ENCODE peak calls at places on chromosome 11, in nine cellular contexts. H, Y, B, I, N, L, M, K and C are unnamed samples.

GRCh38 chr11:71946144-71946571 is 17.3 kb downstream of the RNF121 start:
- DNase-seq in H (no peak), Y (peak; percentile 57), B (no peak), I (no peak), N (peak; percentile 61), L (no peak), M (peak; percentile 67), K (no peak), C (peak; percentile 83)

GRCh38 chr11:70497536-70498075 is 99.3 kb downstream of the CTTN start:
- DNase-seq in H (peak; percentile 17), Y (no peak), B (no peak), I (no peak), N (no peak), L (no peak), M (no peak), K (no peak), C (no peak)

GRCh38 chr11:128691802-128692749 is 1.8 kb upstream of the FLI1 start:
- DNase-seq in H (no peak), Y (no peak), B (no peak), I (no peak), N (no peak), L (no peak), M (no peak), K (no peak), C (no peak)

GRCh38 chr11:6238902-6239301 is at the start of gene CNGA4:
- DNase-seq in H (no peak), Y (no peak), B (no peak), I (no peak), N (no peak), L (no peak), M (no peak), K (no peak), C (no peak)

GRCh38 chr11:120914021-120914420 is 109.9 kb upstream of the TBCEL start:
- DNase-seq in H (no peak), Y (no peak), B (no peak), I (no peak), N (no peak), L (no peak), M (no peak), K (no peak), C (no peak)

GRCh38 chr11:96061094-96061493 is 137.2 kb upstream of the MTMR2 start:
- DNase-seq in H (no peak), Y (no peak), B (no peak), I (no peak), N (peak; percentile 35), L (no peak), M (no peak), K (no peak), C (no peak)

GRCh38 chr11:82869657-82870056 is 30.6 kb downstream of the PRCP start:
- DNase-seq in H (no peak), Y (no peak), B (no peak), I (no peak), N (no peak), L (no peak), M (no peak), K (no peak), C (peak; percentile 60)

GRCh38 chr11:36508743-36509142 is 1.3 kb downstream of the TRAF6 start:
- DNase-seq in H (no peak), Y (no peak), B (no peak), I (no peak), N (peak; percentile 31), L (no peak), M (peak; percentile 9), K (no peak), C (no peak)

GRCh38 chr11:2361565-2361964 is 15.5 kb upstream of the CD81 start:
- DNase-seq in H (no peak), Y (no peak), B (no peak), I (no peak), N (no peak), L (no peak), M (no peak), K (no peak), C (no peak)

GRCh38 chr11:34204396-34205279 is 99.2 kb downstream of the NAT10 start:
- DNase-seq in H (no peak), Y (peak; percentile 50), B (no peak), I (no peak), N (no peak), L (no peak), M (peak; percentile 49), K (no peak), C (peak; percentile 98)

GRCh38 chr11:129813216-129813791 is 2.3 kb upstream of the TMEM45B start:
- DNase-seq in H (no peak), Y (no peak), B (no peak), I (no peak), N (no peak), L (no peak), M (no peak), K (no peak), C (no peak)

GRCh38 chr11:17403977-17404759 is 15.7 kb upstream of the KCNJ11 start:
- DNase-seq in H (no peak), Y (no peak), B (no peak), I (no peak), N (no peak), L (no peak), M (no peak), K (no peak), C (no peak)

GRCh38 chr11:1842149-1843097 is 3.6 kb downstream of the TNNI2 start:
- DNase-seq in H (peak; percentile 28), Y (no peak), B (peak; percentile 61), I (no peak), N (no peak), L (no peak), M (no peak), K (no peak), C (no peak)

DNA sequence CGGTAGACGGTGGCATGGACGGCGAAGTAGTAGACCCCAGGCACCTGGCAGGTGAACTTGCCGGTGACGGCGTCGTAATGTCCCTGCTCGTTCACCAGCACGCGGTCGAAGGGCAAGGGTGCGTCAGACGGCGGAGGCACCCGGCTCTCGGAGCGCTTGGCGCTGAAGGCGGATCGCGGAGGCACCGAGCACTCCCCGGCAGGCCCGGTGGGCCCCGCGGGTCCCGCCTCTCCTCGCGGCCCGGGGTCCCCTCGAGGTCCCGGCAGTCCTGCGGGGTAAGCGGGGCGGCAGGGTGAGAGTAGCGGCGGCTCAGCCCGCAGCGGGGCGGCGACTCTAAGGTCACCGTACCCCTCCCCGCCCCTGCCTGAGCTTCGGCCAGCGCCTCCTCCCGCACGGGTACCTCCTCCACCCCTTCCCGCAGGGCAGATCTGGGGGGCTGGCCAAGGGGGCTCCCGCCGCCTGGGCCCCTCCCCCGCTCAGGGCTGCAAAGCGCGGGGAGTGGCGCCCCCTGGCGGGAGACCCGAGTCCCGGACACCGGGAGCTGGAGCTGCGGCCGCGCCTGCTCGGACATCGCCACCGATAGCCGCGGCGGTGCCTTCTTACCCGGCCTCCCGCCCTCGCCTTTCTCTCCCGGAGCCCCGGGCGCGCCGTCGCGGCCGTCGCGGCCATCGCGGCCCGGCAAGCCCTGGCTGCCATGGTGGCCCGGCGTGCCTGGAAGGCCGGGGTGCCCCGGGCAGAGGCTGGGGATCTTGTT is 925 bp downstream of the C1QTNF5 start:
- DNase-seq in H (peak; percentile 67), Y (no peak), B (peak; percentile 72), I (no peak), N (peak; percentile 48), L (no peak), M (peak; percentile 51), K (peak; percentile 71), C (peak; percentile 29)
- H3K4me3 ChIP-seq in H (peak overlapping the region; percentile 51), Y (peak overlapping the region; percentile 35), B (peak overlapping the region; percentile 15), I (peak overlapping the region; percentile 63), N (peak overlapping the region; percentile 44), L (peak overlapping the region; percentile 41), M (peak overlapping the region; percentile 49), K (peak overlapping the region; percentile 34), C (peak overlapping the region; percentile 3)

GRCh38 chr11:126630488-126630887 is 275.0 kb downstream of the ST3GAL4 start:
- DNase-seq in H (no peak), Y (no peak), B (no peak), I (no peak), N (no peak), L (no peak), M (no peak), K (no peak), C (no peak)
- H3K4me3 ChIP-seq in H (no peak overlapping the region), Y (no peak overlapping the region), B (no peak overlapping the region), I (no peak overlapping the region), N (no peak overlapping the region), L (no peak overlapping the region), M (no peak overlapping the region), K (no peak overlapping the region), C (no peak overlapping the region)

DNA sequence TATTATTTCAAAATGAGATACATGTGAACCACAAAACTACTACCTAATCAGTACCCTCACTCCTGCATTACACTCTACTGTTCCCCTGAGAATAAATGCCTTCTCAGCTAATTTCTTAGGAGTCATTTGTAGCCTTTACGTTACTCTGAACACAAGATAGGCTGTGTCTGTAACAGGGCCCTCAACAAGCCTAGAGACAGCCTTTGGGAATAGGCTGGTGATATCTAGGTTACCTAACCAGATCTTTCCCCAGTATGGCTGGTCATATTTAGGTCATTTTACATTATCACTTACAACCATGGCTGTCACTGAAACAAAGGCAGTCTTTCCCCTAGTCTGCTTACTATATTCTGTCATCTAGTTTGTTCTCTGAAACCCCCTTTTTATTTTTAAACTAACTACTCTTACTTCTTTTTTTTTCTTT is 14.2 kb downstream of the ATM start:
- DNase-seq in H (no peak), Y (no peak), B (no peak), I (no peak), N (no peak), L (no peak), M (no peak), K (no peak), C (no peak)
- H3K4me3 ChIP-seq in H (no peak overlapping the region), Y (no peak overlapping the region), B (no peak overlapping the region), I (no peak overlapping the region), N (no peak overlapping the region), L (no peak overlapping the region), M (no peak overlapping the region), K (no peak overlapping the region), C (no peak overlapping the region)

GRCh38 chr11:94568717-94569116 is 1.5 kb downstream of the PIWIL4 start:
- DNase-seq in H (no peak), Y (no peak), B (no peak), I (no peak), N (no peak), L (no peak), M (no peak), K (no peak), C (no peak)

GRCh38 chr11:94577841-94578240 is 10.7 kb downstream of the PIWIL4 start:
- DNase-seq in H (no peak), Y (no peak), B (no peak), I (no peak), N (no peak), L (no peak), M (no peak), K (no peak), C (no peak)

GRCh38 chr11:94576306-94576705 is 9.1 kb downstream of the PIWIL4 start:
- DNase-seq in H (no peak), Y (no peak), B (no peak), I (no peak), N (no peak), L (no peak), M (no peak), K (no peak), C (no peak)

GRCh38 chr11:94574193-94574961 is 7.2 kb downstream of the PIWIL4 start:
- DNase-seq in H (peak; percentile 40), Y (no peak), B (no peak), I (no peak), N (peak; percentile 92), L (no peak), M (peak; percentile 39), K (no peak), C (no peak)
- H3K4me3 ChIP-seq in H (peak overlapping the region; percentile 25), Y (no peak overlapping the region), B (no peak overlapping the region), I (peak overlapping the region; percentile 23), N (peak overlapping the region; percentile 25), L (no peak overlapping the region), M (no peak overlapping the region), K (no peak overlapping the region), C (no peak overlapping the region)